ENCODE peak calls at places on chromosomes 13 and 19, in ten cellular contexts. I is CD4-positive, alpha-beta memory T cell; L is Peyer's patch; Q is testis; Y is A549; Z is upper lobe of right lung; D is heart left ventricle; P is HCT116; W is neuronal stem cell; B is colonic mucosa. M is an unnamed sample.

GRCh38 chr19:38720559-38721236 is 23.6 kb downstream of the CAPN12 start:
- DNase-seq in I (no peak), L (no peak), Q (no peak), Y (no peak), Z (no peak), D (no peak), P (no peak), W (no peak), B (no peak), M (no peak)

GRCh38 chr19:45160870-45161714 is at the start of gene NKPD1:
- DNase-seq in I (no peak), L (no peak), Q (no peak), Y (no peak), Z (peak; percentile 86), D (no peak), P (no peak), W (no peak), B (peak; percentile 62), M (no peak)

GRCh38 chr13:31221057-31221456 is 21.3 kb downstream of the B3GLCT start:
- DNase-seq in I (no peak), L (no peak), Q (no peak), Y (no peak), Z (no peak), D (no peak), P (no peak), W (no peak), B (no peak), M (no peak)

GRCh38 chr19:9966024-9966423 is 29.7 kb upstream of the OLFM2 start:
- DNase-seq in I (no peak), L (no peak), Q (no peak), Y (no peak), Z (no peak), D (no peak), P (no peak), W (no peak), B (no peak), M (no peak)

GRCh38 chr19:5578094-5578846 is 10.5 kb upstream of the TINCR start:
- DNase-seq in I (peak; percentile 55), L (peak; percentile 82), Q (peak; percentile 82), Y (peak; percentile 33), Z (peak; percentile 85), D (peak; percentile 60), P (no peak), W (peak; percentile 72), B (peak; percentile 74), M (peak; percentile 92)

GRCh38 chr19:7662657-7663056 is 6.2 kb upstream of the RETN start:
- DNase-seq in I (no peak), L (no peak), Q (no peak), Y (no peak), Z (no peak), D (no peak), P (no peak), W (no peak), B (no peak), M (no peak)

GRCh38 chr13:52832268-52832667 is 16.2 kb downstream of the PCDH8 start:
- DNase-seq in I (no peak), L (no peak), Q (no peak), Y (no peak), Z (no peak), D (no peak), P (no peak), W (no peak), B (no peak), M (no peak)

GRCh38 chr19:6020166-6020967 is 42.4 kb upstream of the RANBP3 start:
- DNase-seq in I (no peak), L (no peak), Q (no peak), Y (no peak), Z (peak; percentile 55), D (no peak), P (no peak), W (no peak), B (no peak), M (peak; percentile 34)

GRCh38 chr19:39596911-39597310 is 5.4 kb upstream of the LGALS13 start:
- DNase-seq in I (no peak), L (no peak), Q (no peak), Y (no peak), Z (no peak), D (no peak), P (no peak), W (no peak), B (no peak), M (no peak)

GRCh38 chr19:1041272-1041834 is 1.4 kb downstream of the ABCA7 start:
- DNase-seq in I (no peak), L (no peak), Q (no peak), Y (no peak), Z (no peak), D (no peak), P (no peak), W (no peak), B (no peak), M (no peak)

GRCh38 chr13:105847532-105848295 is 687.7 kb downstream of the EFNB2 start:
- DNase-seq in I (no peak), L (no peak), Q (no peak), Y (no peak), Z (no peak), D (no peak), P (no peak), W (no peak), B (no peak), M (no peak)

GRCh38 chr13:65154661-65155447 is 2075.3 kb downstream of the PCDH9 start:
- DNase-seq in I (no peak), L (no peak), Q (no peak), Y (no peak), Z (no peak), D (no peak), P (no peak), W (no peak), B (no peak), M (no peak)

GRCh38 chr19:35513975-35514809 is 743 bp upstream of the DMKN start:
- DNase-seq in I (no peak), L (no peak), Q (no peak), Y (no peak), Z (no peak), D (no peak), P (peak; percentile 12), W (no peak), B (no peak), M (no peak)

GRCh38 chr13:110265341-110265681 is 41.6 kb downstream of the COL4A1 start:
- DNase-seq in I (no peak), L (peak; percentile 37), Q (no peak), Y (no peak), Z (no peak), D (peak; percentile 40), P (no peak), W (no peak), B (no peak), M (no peak)

GRCh38 chr13:94389544-94390351 is 89.7 kb downstream of the DCT start:
- DNase-seq in I (no peak), L (no peak), Q (no peak), Y (no peak), Z (no peak), D (no peak), P (no peak), W (no peak), B (no peak), M (no peak)

GRCh38 chr13:40652588-40652940 is 13.9 kb downstream of the FOXO1 start:
- DNase-seq in I (peak; percentile 32), L (no peak), Q (no peak), Y (no peak), Z (no peak), D (no peak), P (no peak), W (no peak), B (no peak), M (no peak)

GRCh38 chr13:98232456-98232855 is 55.4 kb upstream of the RNF113B start:
- DNase-seq in I (no peak), L (no peak), Q (no peak), Y (no peak), Z (no peak), D (no peak), P (no peak), W (no peak), B (no peak), M (no peak)

GRCh38 chr19:48556163-48556562 is 4.2 kb downstream of the SULT2B1 start:
- DNase-seq in I (no peak), L (peak; percentile 84), Q (no peak), Y (peak; percentile 93), Z (no peak), D (no peak), P (no peak), W (no peak), B (peak; percentile 65), M (no peak)

GRCh38 chr19:48552406-48553322 is 692 bp downstream of the SULT2B1 start:
- DNase-seq in I (no peak), L (no peak), Q (no peak), Y (no peak), Z (no peak), D (no peak), P (no peak), W (no peak), B (no peak), M (no peak)

GRCh38 chr19:48551437-48552302 is at the start of gene SULT2B1:
- DNase-seq in I (no peak), L (peak; percentile 89), Q (no peak), Y (peak; percentile 78), Z (peak; percentile 86), D (no peak), P (no peak), W (no peak), B (peak; percentile 92), M (no peak)

GRCh38 chr19:48554385-48555091 is 2.6 kb downstream of the SULT2B1 start:
- DNase-seq in I (no peak), L (no peak), Q (no peak), Y (peak; percentile 97), Z (no peak), D (no peak), P (no peak), W (peak; percentile 42), B (no peak), M (no peak)

GRCh38 chr19:48553676-48554384 is 1.9 kb downstream of the SULT2B1 start:
- DNase-seq in I (no peak), L (peak; percentile 81), Q (peak; percentile 62), Y (peak; percentile 99), Z (no peak), D (no peak), P (no peak), W (no peak), B (peak; percentile 67), M (no peak)
- H3K4me1 ChIP-seq in I (no peaks in the 10 kb centered on the region), L (no peaks in the 10 kb centered on the region), Q (peaks cover 4% of the 10 kb centered on the region), Y (peaks cover 72% of the 10 kb centered on the region), Z (no peaks in the 10 kb centered on the region), D (peaks cover 6% of the 10 kb centered on the region), P (peaks cover 75% of the 10 kb centered on the region), W (peaks cover 7% of the 10 kb centered on the region), B (peaks cover 8% of the 10 kb centered on the region), M (no peaks in the 10 kb centered on the region)

GRCh38 chr19:18396471-18397241 is 766 bp downstream of the LRRC25 start:
- DNase-seq in I (no peak), L (no peak), Q (peak; percentile 72), Y (no peak), Z (no peak), D (no peak), P (no peak), W (no peak), B (no peak), M (no peak)
- H3K4me3 ChIP-seq in I (no peak overlapping the region), L (peak overlapping the region; percentile 47), Q (peak overlapping the region; percentile 31), Y (no peak overlapping the region), Z (peak overlapping the region; percentile 43), D (no peak overlapping the region), P (no peak overlapping the region), W (no peak overlapping the region), B (peak overlapping the region; percentile 33), M (no peak overlapping the region)

GRCh38 chr13:51624207-51624606 is 39.9 kb downstream of the WDFY2 start:
- DNase-seq in I (no peak), L (no peak), Q (no peak), Y (no peak), Z (no peak), D (no peak), P (no peak), W (no peak), B (no peak), M (no peak)
- H3K4me1 ChIP-seq in I (peaks cover 17% of the 10 kb centered on the region), L (no peaks in the 10 kb centered on the region), Q (peaks cover 31% of the 10 kb centered on the region), Y (peaks cover 17% of the 10 kb centered on the region), Z (peaks cover 20% of the 10 kb centered on the region), D (peaks cover 73% of the 10 kb centered on the region), P (no peaks in the 10 kb centered on the region), W (peaks cover 3% of the 10 kb centered on the region), B (no peaks in the 10 kb centered on the region), M (peaks cover 3% of the 10 kb centered on the region)

GRCh38 chr19:49456351-49456750 is 3.3 kb downstream of the ALDH16A1 start:
- DNase-seq in I (no peak), L (no peak), Q (no peak), Y (peak; percentile 64), Z (no peak), D (no peak), P (no peak), W (no peak), B (no peak), M (no peak)
- H3K4me3 ChIP-seq in I (no peak overlapping the region), L (no peak overlapping the region), Q (no peak overlapping the region), Y (no peak overlapping the region), Z (no peak overlapping the region), D (no peak overlapping the region), P (no peak overlapping the region), W (no peak overlapping the region), B (no peak overlapping the region), M (no peak overlapping the region)

M was measured in aorta.